ENCODE peak calls at places on chromosome 22, in eight cellular contexts. T, B, V, I, C, Y, H and M are unnamed samples.
A peak's percentile ranks its signal among the peaks of the same experiment; 100 is the strongest.

GRCh38 chr22:36299911-36300310 is 47.0 kb downstream of the APOL1 start:
- DNase-seq in I (no peak), T (no peak), V (no peak), B (no peak), H (no peak), Y (no peak), C (no peak), M (no peak)

GRCh38 chr22:19213496-19214473 is 35.2 kb upstream of the SLC25A1 start:
- DNase-seq in I (no peak), H (no peak), V (no peak), B (no peak), T (no peak), C (no peak), Y (no peak), M (no peak)

GRCh38 chr22:20403779-20404140 is 9.8 kb downstream of the ZNF74 start:
- DNase-seq in Y (no peak), B (no peak), V (no peak), C (no peak), H (no peak), I (no peak), T (no peak), M (no peak)

GRCh38 chr22:26460202-26460601 is 23.4 kb downstream of the HPS4 start:
- DNase-seq in Y (no peak), T (no peak), V (peak; percentile 5), C (no peak), I (no peak), B (no peak), H (no peak), M (no peak)

GRCh38 chr22:26593763-26594162 is 3.8 kb upstream of the TPST2 start:
- DNase-seq in V (no peak), B (no peak), H (no peak), T (no peak), Y (no peak), I (no peak), C (no peak), M (no peak)

GRCh38 chr22:46030241-46030880 is 53.4 kb upstream of the WNT7B start:
- DNase-seq in B (peak; percentile 56), I (no peak), Y (no peak), H (peak; percentile 75), C (no peak), T (no peak), V (no peak), M (no peak)

GRCh38 chr22:49294656-49295464 is 532.8 kb downstream of the BRD1 start:
- DNase-seq in Y (no peak), C (no peak), V (peak; percentile 7), I (no peak), T (no peak), H (peak; percentile 58), B (no peak), M (no peak)

GRCh38 chr22:46763051-46763705 is 728 bp downstream of the TBC1D22A start:
- DNase-seq in C (no peak), V (no peak), Y (peak; percentile 28), H (peak; percentile 76), B (peak; percentile 88), T (no peak), I (peak; percentile 26), M (peak; percentile 34)

GRCh38 chr22:17217179-17217578 is 2.1 kb downstream of the ADA2 start:
- DNase-seq in V (no peak), T (no peak), H (no peak), C (peak; percentile 67), Y (no peak), B (peak; percentile 11), I (no peak), M (no peak)

GRCh38 chr22:48907591-48907990 is 920.1 kb downstream of the BRD1 start:
- DNase-seq in H (no peak), V (no peak), B (no peak), Y (no peak), I (no peak), C (no peak), T (no peak), M (no peak)